ENCODE peak calls at places on chromosome 15, in eight cellular contexts. Y is iris pigment epithelial cell; P is RWPE1; M is stimulated activated naive CD8-positive, alpha-beta T cell treated with anti-CD3 and anti-CD28 coated beads, Interleukin-15, Interleukin-2, amounts not matched to agents 100 U/mL and 50 U/mL, for 24 hours; J is H54; V is glutamatergic neuron; X is stimulated activated CD8-positive, alpha-beta memory T cell treated with anti-CD3 and anti-CD28 coated beads, Interleukin-4, amount 100 ng/mL, for 48 hours; A is NCI-H2029 treated with DMSO at 0.1 percent for 48 hours. C is an unnamed sample.

GRCh38 chr15:90190606-90191343 is 10.4 kb upstream of the SEMA4B start:
- DNase-seq in Y (no peak), P (peak), J (no peak), A (no peak), M (no peak), V (no peak), X (no peak), C (no peak)

GRCh38 chr15:50051811-50052419 is 67.1 kb downstream of the ATP8B4 start:
- DNase-seq in P (peak), A (peak), M (peak), J (peak), V (peak), Y (peak), X (peak), C (peak)

GRCh38 chr15:40291088-40291574 is 8.3 kb upstream of the ANKRD63 start:
- DNase-seq in V (peak), J (no peak), M (no peak), Y (peak), P (peak), A (no peak), X (no peak), C (peak)

GRCh38 chr15:95822946-95823345 is 507.6 kb upstream of the NR2F2 start:
- DNase-seq in J (no peak), X (no peak), A (no peak), V (no peak), P (no peak), M (no peak), Y (no peak), C (no peak)

GRCh38 chr15:70870066-70870465 is 16.1 kb upstream of the LARP6 start:
- DNase-seq in J (no peak), X (no peak), A (no peak), V (no peak), M (no peak), P (no peak), Y (peak), C (peak)

GRCh38 chr15:75327005-75327404 is 8.9 kb upstream of the COMMD4 start:
- DNase-seq in J (no peak), A (no peak), V (no peak), M (no peak), P (no peak), X (no peak), Y (no peak), C (no peak)

GRCh38 chr15:56835598-56836275 is 82.7 kb upstream of the TCF12 start:
- DNase-seq in Y (peak), X (no peak), V (no peak), A (no peak), P (no peak), J (no peak), M (no peak), C (peak)

GRCh38 chr15:50452927-50453326 is 28.7 kb downstream of the USP8 start:
- DNase-seq in J (no peak), X (no peak), A (no peak), Y (peak), V (no peak), P (no peak), M (no peak), C (no peak)

C was measured in NCI-H226.